ENCODE peak calls at places on chromosomes 16 and 17, in seven cellular contexts. Q, X, S, R, W, E and A are unnamed samples.

GRCh38 chr17:9104370-9105041 is 83.2 kb downstream of the NTN1 start:
- DNase-seq in Q (peak; percentile 88), X (no peak), S (no peak), R (no peak), W (peak; percentile 80), E (no peak), A (peak; percentile 23)

GRCh38 chr17:9121186-9121820 is 100.0 kb downstream of the NTN1 start:
- DNase-seq in Q (peak; percentile 49), X (no peak), S (no peak), R (no peak), W (no peak), E (no peak), A (no peak)

GRCh38 chr16:70576431-70577255 is 53.0 kb downstream of the SF3B3 start:
- DNase-seq in Q (no peak), X (no peak), S (no peak), R (peak; percentile 33), W (no peak), E (no peak), A (no peak)

GRCh38 chr16:14007460-14007859 is 63.7 kb upstream of the MRTFB start:
- DNase-seq in Q (no peak), X (no peak), S (no peak), R (peak; percentile 43), W (no peak), E (no peak), A (no peak)

GRCh38 chr17:82490512-82491195 is 28.9 kb upstream of the FOXK2 start:
- DNase-seq in Q (no peak), X (no peak), S (no peak), R (no peak), W (no peak), E (no peak), A (no peak)

GRCh38 chr17:57480438-57481196 is 224.3 kb downstream of the MSI2 start:
- DNase-seq in Q (no peak), X (peak; percentile 48), S (no peak), R (no peak), W (no peak), E (peak; percentile 60), A (no peak)

GRCh38 chr16:79482011-79482410 is 118.5 kb downstream of the MAF start:
- DNase-seq in Q (no peak), X (no peak), S (no peak), R (no peak), W (no peak), E (peak; percentile 27), A (no peak)

GRCh38 chr16:85491798-85492616 is 121.1 kb upstream of the GSE1 start:
- DNase-seq in Q (peak; percentile 93), X (peak; percentile 95), S (peak; percentile 41), R (no peak), W (peak; percentile 76), E (peak; percentile 96), A (peak; percentile 75)

GRCh38 chr17:37779554-37779953 is 34.7 kb upstream of the HNF1B start:
- DNase-seq in Q (no peak), X (no peak), S (no peak), R (no peak), W (no peak), E (no peak), A (no peak)

GRCh38 chr16:25143898-25144297 is 32.4 kb downstream of the LCMT1 start:
- DNase-seq in Q (no peak), X (no peak), S (no peak), R (peak; percentile 35), W (no peak), E (no peak), A (no peak)

GRCh38 chr17:67865438-67865837 is 40.1 kb downstream of the BPTF start:
- DNase-seq in Q (no peak), X (no peak), S (no peak), R (no peak), W (no peak), E (no peak), A (no peak)

GRCh38 chr17:53527473-53527872 is 295.3 kb upstream of the KIF2B start:
- DNase-seq in Q (no peak), X (no peak), S (no peak), R (no peak), W (no peak), E (no peak), A (no peak)

GRCh38 chr17:17930674-17931073 is 41.5 kb downstream of the TOM1L2 start:
- DNase-seq in Q (no peak), X (no peak), S (no peak), R (no peak), W (no peak), E (no peak), A (no peak)

GRCh38 chr17:77304746-77305473 is 164.1 kb downstream of the SEC14L1 start:
- DNase-seq in Q (no peak), X (no peak), S (no peak), R (no peak), W (no peak), E (no peak), A (no peak)

GRCh38 chr17:37111329-37111728 is 162.6 kb downstream of the AATF start:
- DNase-seq in Q (no peak), X (no peak), S (no peak), R (no peak), W (no peak), E (no peak), A (no peak)

GRCh38 chr17:29008591-29008990 is 2.8 kb upstream of the SEZ6 start:
- DNase-seq in Q (no peak), X (no peak), S (no peak), R (no peak), W (no peak), E (no peak), A (no peak)

GRCh38 chr16:5041604-5042133 is 7.9 kb upstream of the NAGPA start:
- DNase-seq in Q (no peak), X (no peak), S (peak; percentile 58), R (no peak), W (no peak), E (peak; percentile 16), A (peak; percentile 5)

GRCh38 chr17:56319531-56319930 is 166.3 kb downstream of the ANKFN1 start:
- DNase-seq in Q (no peak), X (no peak), S (peak; percentile 55), R (peak; percentile 64), W (no peak), E (no peak), A (no peak)

GRCh38 chr17:19739241-19740201 is 8.6 kb downstream of the ALDH3A1 start:
- DNase-seq in Q (no peak), X (no peak), S (no peak), R (no peak), W (no peak), E (no peak), A (no peak)

DNA sequence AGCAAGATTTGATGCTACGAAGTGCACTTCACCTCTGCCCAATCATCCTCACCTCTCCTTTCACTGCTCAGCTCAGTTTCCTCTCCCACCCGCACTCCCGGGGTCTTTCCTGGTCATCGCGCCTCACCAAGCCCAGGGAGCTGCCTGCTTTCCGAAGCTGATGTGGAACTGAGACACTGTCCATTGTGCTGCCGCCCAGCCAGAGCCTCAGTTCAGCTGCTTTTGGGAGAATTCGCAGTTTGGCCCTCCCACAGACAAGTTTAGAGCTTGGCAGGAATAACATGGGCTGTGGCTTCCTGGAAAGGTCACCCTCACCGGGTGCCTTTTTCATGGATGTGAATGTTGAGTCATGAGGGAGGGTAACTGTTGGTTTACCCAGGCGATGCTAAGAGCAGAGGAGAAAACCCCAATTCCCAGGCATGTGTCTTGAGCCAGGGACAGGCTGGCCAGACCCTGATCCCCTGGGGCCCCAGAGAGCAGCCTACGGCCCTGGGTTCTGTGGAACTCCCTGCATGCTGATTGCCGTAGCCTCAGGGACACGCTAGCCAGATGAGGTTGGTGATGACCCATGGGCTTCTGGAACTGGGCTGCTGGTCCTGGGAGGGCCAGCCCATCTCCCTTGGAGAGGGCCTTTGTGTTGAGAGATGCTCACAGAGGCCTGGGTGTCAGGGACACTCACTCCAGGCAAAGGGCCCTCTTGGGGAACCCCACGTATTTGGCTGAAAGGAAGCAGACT is 1687.5 kb downstream of the TP53TG3F start:
- DNase-seq in Q (no peak), X (no peak), S (no peak), R (no peak), W (no peak), E (no peak), A (no peak)
- H3K9me3 ChIP-seq in Q (peaks cover 9% of the 10 kb centered on the region), X (peaks cover 49% of the 10 kb centered on the region), S (peaks cover 13% of the 10 kb centered on the region), R (peaks cover 5% of the 10 kb centered on the region), W (peaks cover 15% of the 10 kb centered on the region), E (no peaks in the 10 kb centered on the region), A (no peaks in the 10 kb centered on the region)

GRCh38 chr17:51912939-51913338 is 245.6 kb downstream of the CA10 start:
- DNase-seq in Q (no peak), X (no peak), S (no peak), R (no peak), W (no peak), E (no peak), A (no peak)

GRCh38 chr17:51907041-51907440 is 251.5 kb downstream of the CA10 start:
- DNase-seq in Q (no peak), X (no peak), S (no peak), R (no peak), W (no peak), E (no peak), A (no peak)

GRCh38 chr17:51908841-51909537 is 249.5 kb downstream of the CA10 start:
- DNase-seq in Q (no peak), X (no peak), S (no peak), R (no peak), W (no peak), E (no peak), A (no peak)

GRCh38 chr17:51913491-51913890 is 245.0 kb downstream of the CA10 start:
- DNase-seq in Q (no peak), X (no peak), S (no peak), R (no peak), W (no peak), E (no peak), A (no peak)

DNA sequence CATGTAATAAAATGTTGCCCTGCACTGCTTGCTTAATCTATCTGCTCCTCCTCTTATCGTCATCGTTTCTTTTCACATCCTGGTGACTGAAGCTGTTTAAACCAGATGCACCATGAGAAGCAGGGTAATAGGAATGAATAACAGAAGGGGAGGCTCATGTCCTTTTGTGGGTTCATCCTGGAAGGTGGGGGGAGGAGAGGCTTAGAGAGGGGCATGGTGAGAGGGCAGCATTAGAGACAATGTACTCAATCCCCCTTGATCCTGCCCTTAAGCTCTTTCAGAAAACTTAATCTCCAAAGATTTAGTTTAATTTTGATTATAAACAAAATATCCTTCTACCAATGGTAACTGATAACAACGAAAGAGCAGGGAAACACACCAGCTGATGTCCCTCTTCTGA is 248.5 kb downstream of the CA10 start:
- DNase-seq in Q (no peak), X (no peak), S (no peak), R (no peak), W (no peak), E (no peak), A (no peak)
- H3K4me3 ChIP-seq in Q (no peak overlapping the region), X (no peak overlapping the region), S (no peak overlapping the region), R (no peak overlapping the region), W (no peak overlapping the region), E (no peak overlapping the region), A (no peak overlapping the region)

GRCh38 chr17:732788-733720 is 658 bp downstream of the TLCD3A start:
- DNase-seq in Q (no peak), X (no peak), S (no peak), R (peak; percentile 51), W (peak; percentile 36), E (peak; percentile 36), A (peak; percentile 58)
- TF ChIP-seq CTCF in Q (no peak), X (no peak), S (no peak), R (no peak), W (no peak), E (no peak), A (no peak)

DNA sequence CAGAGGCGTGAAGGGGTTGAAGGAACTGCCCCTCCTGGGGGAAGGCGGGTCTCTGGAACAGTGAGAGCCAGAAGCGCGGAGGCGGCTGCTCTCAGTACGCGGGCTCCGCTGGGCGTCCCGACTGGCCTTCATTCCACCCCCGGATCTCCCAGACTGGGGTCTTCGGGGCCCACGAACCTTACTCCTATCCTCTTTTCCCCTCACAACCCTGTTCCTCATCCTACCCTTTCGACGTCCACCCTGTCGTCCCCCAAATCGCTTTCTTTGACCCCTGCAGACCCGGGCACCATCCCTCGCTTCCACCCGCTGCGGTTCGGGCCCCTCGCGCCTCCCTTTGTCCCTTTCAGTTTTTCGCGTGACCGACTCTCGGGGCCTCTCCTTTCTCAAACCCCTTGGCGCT is 2114.6 kb downstream of the TP53TG3F start:
- DNase-seq in Q (no peak), X (no peak), S (no peak), R (no peak), W (no peak), E (no peak), A (no peak)
- H3K9me3 ChIP-seq in Q (peaks cover 4% of the 10 kb centered on the region), X (peaks cover 34% of the 10 kb centered on the region), S (no peaks in the 10 kb centered on the region), R (peaks cover 2% of the 10 kb centered on the region), W (peaks cover 4% of the 10 kb centered on the region), E (no peaks in the 10 kb centered on the region), A (no peaks in the 10 kb centered on the region)